ENCODE peak calls at places on chromosomes 13 and 19, in five cellular contexts. R is adrenal gland; K is uterus; X is SJSA1; U is naive thymus-derived CD4-positive, alpha-beta T cell. L is an unnamed sample.

GRCh38 chr13:104764600-104764999 is 1698.4 kb upstream of the SLC10A2 start:
- DNase-seq in R (no peak), K (no peak), X (no peak), U (no peak), L (no peak)

GRCh38 chr13:52848455-52849190 is at the start of gene PCDH8:
- DNase-seq in R (peak; percentile 68), K (no peak), X (no peak), U (no peak), L (no peak)

GRCh38 chr19:47228168-47228936 is 2.6 kb downstream of the BBC3 start:
- DNase-seq in R (peak; percentile 86), K (peak; percentile 61), X (no peak), U (peak; percentile 29), L (peak; percentile 42)

GRCh38 chr19:280541-281007 is 10.6 kb downstream of the PLPP2 start:
- DNase-seq in R (peak; percentile 21), K (no peak), X (no peak), U (no peak), L (no peak)

GRCh38 chr19:21568816-21569496 is 63.6 kb downstream of the ZNF429 start:
- DNase-seq in R (peak; percentile 98), K (peak; percentile 83), X (no peak), U (peak; percentile 54), L (peak; percentile 81)

GRCh38 chr13:58884353-58884752 is 1252.8 kb downstream of the PCDH17 start:
- DNase-seq in R (no peak), K (no peak), X (no peak), U (no peak), L (no peak)

GRCh38 chr13:40895207-40895606 is 105.8 kb downstream of the SLC25A15 start:
- DNase-seq in R (no peak), K (no peak), X (no peak), U (no peak), L (no peak)

GRCh38 chr13:75410207-75410606 is 71.8 kb downstream of the TBC1D4 start:
- DNase-seq in R (no peak), K (no peak), X (no peak), U (no peak), L (no peak)

GRCh38 chr19:42284641-42285341 is 15.7 kb downstream of the CIC start:
- DNase-seq in R (peak; percentile 70), K (peak; percentile 54), X (no peak), U (no peak), L (no peak)

GRCh38 chr13:35475131-35475959 is 1.1 kb downstream of the MAB21L1 start:
- DNase-seq in R (peak; percentile 70), K (no peak), X (peak; percentile 47), U (no peak), L (no peak)

DNA sequence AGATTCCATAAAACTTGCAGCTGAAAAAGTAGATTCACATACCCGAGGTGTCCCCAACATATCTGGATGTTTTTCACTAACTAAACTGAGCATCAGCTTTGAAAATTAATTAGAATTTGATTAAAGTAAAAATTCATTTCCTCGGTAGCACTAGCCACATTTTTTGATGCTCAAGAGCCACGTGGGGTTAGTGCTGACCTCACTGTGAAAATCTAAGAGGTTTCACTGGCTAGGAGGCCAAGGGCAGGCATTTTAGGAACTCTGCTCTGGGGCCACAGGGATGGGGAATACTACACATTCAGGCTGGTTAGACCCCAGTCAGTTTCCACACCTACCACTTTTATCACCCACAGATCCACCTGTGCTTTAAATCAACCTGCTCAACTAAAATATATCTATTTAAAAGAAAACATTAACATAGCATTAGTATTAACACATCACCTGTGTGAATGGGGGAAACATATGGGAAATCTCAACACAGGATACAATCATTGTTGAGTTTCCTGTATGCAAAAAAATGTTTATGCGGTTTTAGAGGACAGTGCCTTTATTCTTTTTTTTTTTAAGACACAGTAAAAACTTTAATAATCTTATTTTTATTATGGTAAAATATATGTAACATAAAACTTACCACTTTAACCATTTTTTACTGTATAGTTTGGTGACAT is 45.5 kb downstream of the BRD4 start:
- DNase-seq in R (no peak), K (no peak), X (no peak), U (no peak), L (no peak)
- H3K4me1 ChIP-seq in R (peaks cover 100% of the 10 kb centered on the region), K (peaks cover 26% of the 10 kb centered on the region), X (peaks cover 49% of the 10 kb centered on the region), U (peaks cover 95% of the 10 kb centered on the region), L (peaks cover 99% of the 10 kb centered on the region)

DNA sequence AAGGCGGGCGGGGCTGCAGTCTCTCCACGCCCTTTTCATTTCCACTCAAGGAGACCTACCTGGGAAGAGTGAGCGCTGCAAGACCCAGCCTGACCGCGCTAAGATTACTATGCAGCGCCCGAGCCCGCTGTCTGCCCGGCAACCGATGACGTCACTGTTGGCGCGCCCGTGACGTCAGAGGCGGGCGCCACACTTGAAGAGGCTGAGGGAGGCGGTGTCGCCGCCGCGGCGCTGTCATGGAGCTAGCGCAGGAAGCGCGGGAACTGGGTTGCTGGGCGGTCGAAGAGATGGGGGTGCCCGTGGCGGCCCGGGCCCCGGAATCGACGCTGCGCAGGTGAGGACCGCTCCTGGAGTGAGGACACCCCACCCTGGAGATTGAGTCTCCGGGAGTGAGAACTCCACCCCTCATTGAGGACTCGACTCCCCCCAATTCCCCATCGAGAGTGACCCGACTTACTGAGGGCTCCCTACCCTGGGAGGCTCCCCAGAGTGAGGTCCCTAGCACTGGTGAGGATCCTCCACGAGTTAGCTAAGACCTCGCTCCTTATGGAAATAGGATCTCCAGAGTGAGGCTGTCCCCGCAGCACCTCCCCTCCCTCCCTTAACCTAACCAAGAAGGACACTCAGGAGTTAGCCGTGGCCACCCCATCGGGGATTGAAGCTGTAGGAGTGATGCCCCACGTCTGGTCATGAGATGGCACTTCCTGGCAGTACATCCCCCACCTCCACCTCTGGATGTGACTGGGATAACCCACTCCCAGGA is at the start of gene HAUS5:
- DNase-seq in R (peak; percentile 98), K (peak; percentile 95), X (peak; percentile 92), U (peak; percentile 99), L (peak; percentile 94)
- H3K27ac ChIP-seq in R (peak within 1 kb of the TSS; percentile 55), K (peak within 1 kb of the TSS; percentile 82), X (peak within 1 kb of the TSS; percentile 74), U (peak within 1 kb of the TSS; percentile 86), L (peak within 1 kb of the TSS; percentile 77)

GRCh38 chr13:68125087-68125480 is 894.9 kb upstream of the PCDH9 start:
- DNase-seq in R (no peak), K (no peak), X (no peak), U (no peak), L (no peak)
- H3K4me3 ChIP-seq in R (no peak overlapping the region), K (no peak overlapping the region), X (no peak overlapping the region), U (no peak overlapping the region), L (no peak overlapping the region)

GRCh38 chr13:97267418-97268059 is 45.4 kb downstream of the MBNL2 start:
- DNase-seq in R (no peak), K (no peak), X (no peak), U (no peak), L (no peak)

GRCh38 chr13:97269603-97270002 is 47.5 kb downstream of the MBNL2 start:
- DNase-seq in R (no peak), K (no peak), X (no peak), U (no peak), L (no peak)

GRCh38 chr13:97266328-97266727 is 44.2 kb downstream of the MBNL2 start:
- DNase-seq in R (no peak), K (no peak), X (no peak), U (no peak), L (no peak)

GRCh38 chr13:97266734-97267417 is 44.7 kb downstream of the MBNL2 start:
- DNase-seq in R (no peak), K (no peak), X (no peak), U (no peak), L (no peak)

GRCh38 chr13:97268772-97269171 is 46.6 kb downstream of the MBNL2 start:
- DNase-seq in R (no peak), K (no peak), X (no peak), U (no peak), L (no peak)
- H3K4me1 ChIP-seq in R (peaks cover 72% of the 10 kb centered on the region), K (peaks cover 3% of the 10 kb centered on the region), X (peaks cover 24% of the 10 kb centered on the region), U (no peaks in the 10 kb centered on the region), L (peaks cover 3% of the 10 kb centered on the region)

DNA sequence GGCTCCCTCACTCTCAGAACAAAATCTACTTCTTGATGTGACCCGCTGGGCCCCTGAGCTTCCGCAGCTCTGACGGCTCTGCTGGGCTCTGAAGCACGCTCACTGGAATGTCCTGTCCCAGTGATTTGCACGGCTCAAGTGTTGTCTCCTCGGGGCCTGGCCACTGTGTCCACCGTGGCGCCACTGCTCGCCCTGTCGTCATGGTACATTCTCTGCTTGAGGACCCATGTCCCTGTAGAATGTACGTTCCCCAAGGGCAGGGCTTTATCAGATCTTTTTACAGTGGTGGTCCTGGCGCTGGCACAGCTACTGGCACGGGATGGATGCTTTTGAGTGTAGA is 12.1 kb downstream of the KLHL26 start:
- DNase-seq in R (peak; percentile 79), K (peak; percentile 23), X (no peak), U (no peak), L (no peak)
- H3K27ac ChIP-seq in R (peak overlapping the region; percentile 86), K (peak overlapping the region; percentile 83), X (no peak overlapping the region), U (no peak overlapping the region), L (no peak overlapping the region)

DNA sequence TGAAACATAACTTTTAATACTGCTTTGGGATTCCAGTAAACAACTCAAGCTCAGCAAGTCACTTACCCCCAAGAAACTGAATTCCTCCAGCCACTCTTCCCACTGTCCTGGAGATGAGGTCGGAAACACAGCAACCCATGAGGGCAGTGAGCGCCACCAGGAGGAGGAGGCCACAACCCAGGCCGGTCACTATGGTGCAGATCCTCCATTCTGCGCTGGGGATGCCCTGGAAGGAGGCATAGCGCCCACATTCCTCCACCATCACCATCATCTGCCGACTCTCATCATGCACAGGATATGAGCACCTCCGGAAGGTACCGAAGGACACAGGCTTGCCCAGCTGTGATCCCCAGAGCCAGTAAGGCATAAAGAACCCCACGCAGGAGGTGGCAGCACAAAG is 2.2 kb downstream of the LHFPL6 start:
- DNase-seq in R (no peak), K (no peak), X (no peak), U (no peak), L (no peak)
- H3K4me3 ChIP-seq in R (no peak overlapping the region), K (peak overlapping the region; percentile 5), X (no peak overlapping the region), U (no peak overlapping the region), L (no peak overlapping the region)

GRCh38 chr19:44182145-44182544 is 17.2 kb downstream of the ZNF226 start:
- DNase-seq in R (no peak), K (no peak), X (no peak), U (no peak), L (no peak)
- H3K4me1 ChIP-seq in R (no peaks in the 10 kb centered on the region), K (no peaks in the 10 kb centered on the region), X (no peaks in the 10 kb centered on the region), U (no peaks in the 10 kb centered on the region), L (no peaks in the 10 kb centered on the region)

GRCh38 chr19:3976495-3977241 is 5.8 kb upstream of the DAPK3 start:
- DNase-seq in R (peak; percentile 74), K (no peak), X (no peak), U (no peak), L (no peak)

GRCh38 chr19:3979289-3979673 is 6.0 kb downstream of the EEF2 start:
- DNase-seq in R (no peak), K (no peak), X (no peak), U (no peak), L (no peak)

GRCh38 chr19:3975637-3976087 is 4.8 kb upstream of the DAPK3 start:
- DNase-seq in R (no peak), K (no peak), X (no peak), U (no peak), L (no peak)

GRCh38 chr19:3978145-3978544 is 7.1 kb downstream of the EEF2 start:
- DNase-seq in R (peak; percentile 54), K (no peak), X (no peak), U (no peak), L (no peak)

GRCh38 chr19:3977242-3978143 is 6.6 kb upstream of the DAPK3 start:
- DNase-seq in R (peak; percentile 68), K (no peak), X (no peak), U (no peak), L (peak; percentile 21)
- H3K27ac ChIP-seq in R (peak overlapping the region; percentile 47), K (no peak overlapping the region), X (no peak overlapping the region), U (no peak overlapping the region), L (no peak overlapping the region)